ENCODE peak calls at places on chromosome 9, in six cellular contexts. H, J, L, A, X and R are unnamed samples.

GRCh38 chr9:801399-802071 is 40.0 kb upstream of the DMRT1 start:
- DNase-seq in X (no peak), J (no peak), A (no peak), H (no peak), L (no peak), R (no peak)

GRCh38 chr9:75455444-75455921 is 367.2 kb downstream of the OSTF1 start:
- DNase-seq in J (no peak), X (no peak), H (no peak), L (no peak), A (no peak), R (no peak)

GRCh38 chr9:93028448-93029006 is 30.0 kb upstream of the SUSD3 start:
- DNase-seq in H (no peak), J (peak), L (no peak), X (no peak), A (no peak), R (no peak)

GRCh38 chr9:70043689-70044449 is at the start of gene MAMDC2:
- DNase-seq in H (peak), A (peak), X (peak), J (no peak), L (peak), R (peak)

GRCh38 chr9:31699836-31700235 is 684.6 kb upstream of the ACO1 start:
- DNase-seq in H (no peak), J (no peak), X (no peak), L (no peak), A (no peak), R (no peak)

GRCh38 chr9:131608469-131609115 is 63.3 kb downstream of the PRRT1B start:
- DNase-seq in J (no peak), A (peak), X (no peak), H (peak), L (peak), R (no peak)

GRCh38 chr9:108783318-108784127 is 72.3 kb downstream of the ACTL7B start:
- DNase-seq in J (no peak), X (no peak), H (no peak), L (no peak), A (no peak), R (no peak)

GRCh38 chr9:96553070-96553469 is 66.6 kb downstream of the CDC14B start:
- DNase-seq in X (no peak), A (no peak), L (no peak), J (no peak), H (no peak), R (no peak)

GRCh38 chr9:15846611-15847010 is 293.8 kb downstream of the CCDC171 start:
- DNase-seq in H (no peak), X (no peak), J (no peak), A (no peak), L (no peak), R (no peak)

GRCh38 chr9:133835273-133835901 is 97.2 kb upstream of the SARDH start:
- DNase-seq in J (no peak), L (no peak), H (no peak), A (no peak), X (no peak), R (no peak)

GRCh38 chr9:121360975-121361374 is 9.1 kb downstream of the STOM start:
- DNase-seq in A (no peak), H (no peak), J (no peak), L (no peak), X (no peak), R (no peak)

GRCh38 chr9:130262061-130262745 is 3.4 kb upstream of the HMCN2 start:
- DNase-seq in X (no peak), J (no peak), L (no peak), A (no peak), H (no peak), R (no peak)